ENCODE peak calls at places on chromosomes 6 and 20, in ten cellular contexts. R is pancreas, T is mesendoderm, P is psoas muscle, V is H9, X is GM23248, I is OCI-LY7, K is H1, W is lower lobe of right lung, O is adrenal gland. N is an unnamed sample.
A peak's percentile ranks its signal among the peaks of the same experiment; 100 is the strongest.

GRCh38 chr20:17558154-17558940 is 11.5 kb upstream of the DSTN start:
- DNase-seq in T (peak; percentile 89), O (peak; percentile 77), I (no peak), W (no peak), P (no peak), R (peak; percentile 37), X (peak; percentile 94), K (no peak), V (peak; percentile 68), N (no peak)

GRCh38 chr6:28558629-28559028 is 32.9 kb downstream of the GPX5 start:
- DNase-seq in X (no peak), I (peak; percentile 19), R (no peak), W (no peak), V (no peak), P (no peak), K (no peak), T (no peak), O (no peak), N (no peak)

GRCh38 chr20:1810926-1811620 is 84.1 kb upstream of the SIRPA start:
- DNase-seq in P (no peak), K (no peak), O (peak; percentile 36), I (no peak), R (no peak), V (no peak), W (no peak), T (no peak), X (peak; percentile 46), N (peak; percentile 36)

GRCh38 chr20:37095108-37095608 is 639 bp downstream of the RBL1 start:
- DNase-seq in P (no peak), X (peak; percentile 39), R (peak; percentile 22), W (no peak), O (no peak), K (no peak), V (no peak), I (peak; percentile 82), T (no peak), N (no peak)

GRCh38 chr6:111418971-111419693 is 63.9 kb downstream of the REV3L start:
- DNase-seq in O (no peak), R (no peak), X (peak; percentile 73), I (no peak), K (no peak), W (no peak), T (peak; percentile 11), P (no peak), V (no peak), N (no peak)

GRCh38 chr6:22737331-22737730 is 168.0 kb downstream of the HDGFL1 start:
- DNase-seq in K (peak; percentile 44), V (peak; percentile 71), T (peak; percentile 84), I (no peak), O (peak; percentile 27), R (peak; percentile 20), P (no peak), X (peak; percentile 29), W (no peak), N (peak; percentile 16)

GRCh38 chr6:82924799-82925535 is 140.7 kb downstream of the UBE3D start:
- DNase-seq in T (no peak), W (no peak), X (peak; percentile 65), O (no peak), K (no peak), I (no peak), V (no peak), R (no peak), P (no peak), N (no peak)

GRCh38 chr6:35600659-35601125 is 88.0 kb upstream of the TULP1 start:
- DNase-seq in O (no peak), K (no peak), P (no peak), W (no peak), I (no peak), T (no peak), V (no peak), X (no peak), R (no peak), N (no peak)

GRCh38 chr6:91387290-91388062 is 800.6 kb upstream of the MAP3K7 start:
- DNase-seq in X (no peak), O (no peak), P (no peak), R (no peak), W (no peak), V (peak; percentile 85), K (peak; percentile 39), T (peak; percentile 76), I (no peak), N (no peak)

GRCh38 chr20:4901031-4901818 is 100.1 kb downstream of the SLC23A2 start:
- DNase-seq in I (no peak), W (no peak), R (no peak), K (no peak), X (no peak), P (no peak), O (no peak), T (no peak), V (no peak), N (no peak)

GRCh38 chr6:132887204-132887603 is 72.8 kb downstream of the RPS12 start:
- DNase-seq in W (no peak), V (no peak), R (no peak), K (no peak), O (no peak), X (no peak), I (no peak), T (no peak), P (no peak), N (no peak)

GRCh38 chr20:59817846-59818245 is 115.6 kb downstream of the SYCP2 start:
- DNase-seq in T (no peak), K (no peak), R (no peak), O (no peak), I (no peak), W (no peak), V (peak; percentile 23), X (no peak), P (no peak), N (no peak)

GRCh38 chr6:18562726-18563125 is 175.6 kb downstream of the RNF144B start:
- DNase-seq in X (no peak), V (no peak), O (no peak), P (no peak), R (no peak), I (no peak), K (no peak), W (no peak), T (no peak), N (no peak)

DNA sequence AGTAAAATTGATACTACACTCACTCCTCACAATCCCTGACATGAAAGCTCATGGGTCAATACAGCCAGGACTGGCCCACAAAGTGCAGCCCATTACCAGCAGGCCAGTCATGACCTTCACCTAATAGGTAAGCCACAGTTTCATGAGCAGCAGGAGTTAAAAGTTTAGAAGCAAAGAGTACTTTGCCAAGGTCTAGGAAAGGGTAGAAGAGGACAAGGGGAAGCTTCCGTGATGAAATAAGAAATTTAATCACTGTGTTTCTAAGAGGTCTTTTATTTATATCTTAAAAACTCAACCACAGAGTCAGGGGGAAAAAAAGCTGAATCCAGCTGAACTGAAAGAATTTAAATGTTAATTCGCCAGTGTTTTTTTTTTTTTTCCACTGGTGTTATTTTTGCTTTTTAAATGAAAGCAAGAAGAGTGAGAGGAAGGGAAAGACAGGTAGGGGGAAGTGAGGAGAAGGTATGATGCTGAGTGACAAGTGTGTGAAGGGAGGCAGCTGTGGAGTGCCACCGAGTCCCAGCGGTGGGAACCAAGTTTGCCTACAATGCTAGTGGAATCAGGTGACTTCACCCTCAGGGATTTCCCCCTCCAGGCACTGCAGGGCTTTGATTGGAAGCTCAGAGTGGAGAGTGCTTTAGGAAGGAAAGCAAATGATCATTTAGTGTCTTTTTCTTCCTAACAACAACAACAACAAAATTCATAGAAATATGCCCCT is 120.3 kb upstream of the ENPP5 start:
- DNase-seq in K (no peak), T (peak; percentile 50), V (peak; percentile 28), I (no peak), W (no peak), O (no peak), X (no peak), P (no peak), R (no peak), N (no peak)
- H3K4me1 ChIP-seq in K (peaks cover 3% of the 10 kb centered on the region), T (no peaks in the 10 kb centered on the region), V (peaks cover 5% of the 10 kb centered on the region), I (no peaks in the 10 kb centered on the region), W (no peaks in the 10 kb centered on the region), O (no peaks in the 10 kb centered on the region), X (no peaks in the 10 kb centered on the region), P (peaks cover 24% of the 10 kb centered on the region), R (peaks cover 9% of the 10 kb centered on the region), N (no peaks in the 10 kb centered on the region)

GRCh38 chr6:136037885-136038460 is 186.5 kb downstream of the PDE7B start:
- DNase-seq in R (peak; percentile 14), X (peak; percentile 78), P (peak; percentile 55), T (no peak), O (no peak), W (no peak), V (peak; percentile 30), K (no peak), I (no peak), N (no peak)
- H3K27ac ChIP-seq in R (no peak overlapping the region), X (peak overlapping the region; percentile 75), P (peak overlapping the region; percentile 60), T (no peak overlapping the region), O (no peak overlapping the region), W (peak overlapping the region; percentile 63), V (no peak overlapping the region), K (no peak overlapping the region), I (no peak overlapping the region), N (peak overlapping the region; percentile 78)

DNA sequence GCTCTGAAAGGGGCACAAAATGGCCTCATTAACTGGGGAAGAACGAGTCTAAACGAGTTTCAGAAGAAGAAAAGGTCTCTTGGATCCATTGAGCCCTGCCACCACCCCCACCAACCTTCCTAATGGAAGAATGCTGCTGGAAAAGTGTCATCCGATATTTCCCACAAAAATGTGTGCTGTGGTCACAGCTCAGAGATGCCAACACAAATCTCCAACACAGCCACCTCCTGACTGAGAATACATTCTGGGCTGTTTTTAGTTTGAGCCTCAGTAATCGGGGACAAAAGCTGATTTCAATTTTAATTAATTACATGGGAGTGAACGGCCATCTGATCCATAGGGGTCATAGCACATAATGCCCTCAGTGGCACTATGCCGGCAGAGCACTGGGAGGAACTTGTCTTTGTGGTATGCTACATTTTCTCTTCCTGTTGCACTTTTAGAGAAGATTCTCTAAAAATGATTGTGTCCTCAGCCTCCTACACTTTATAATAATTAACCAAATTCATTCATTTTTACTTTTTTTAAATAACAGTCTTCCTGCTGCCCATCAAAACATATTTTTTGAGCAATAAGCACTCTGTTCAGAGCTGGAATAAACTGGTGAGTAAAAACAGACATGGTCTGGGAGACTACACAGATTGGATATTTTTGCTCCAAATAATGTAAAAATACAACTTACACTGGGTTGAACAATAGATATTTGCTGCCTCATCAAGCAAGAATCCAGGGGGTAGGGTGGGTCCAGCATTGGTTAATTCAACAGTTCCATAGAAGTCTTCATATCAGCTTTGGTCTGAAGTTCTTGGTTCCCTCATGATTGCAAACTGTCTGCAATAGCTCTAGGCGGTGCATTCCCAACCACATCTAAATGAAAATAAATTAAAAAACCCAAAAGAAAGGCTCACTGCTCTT is 143.6 kb upstream of the TMEM170B start:
- DNase-seq in T (no peak), V (no peak), X (peak; percentile 49), O (no peak), W (no peak), R (no peak), K (no peak), I (no peak), P (no peak), N (no peak)
- H3K4me1 ChIP-seq in T (peaks cover 2% of the 10 kb centered on the region), V (no peaks in the 10 kb centered on the region), X (peaks cover 12% of the 10 kb centered on the region), O (peaks cover 8% of the 10 kb centered on the region), W (peaks cover 28% of the 10 kb centered on the region), R (peaks cover 2% of the 10 kb centered on the region), K (no peaks in the 10 kb centered on the region), I (no peaks in the 10 kb centered on the region), P (no peaks in the 10 kb centered on the region), N (peaks cover 7% of the 10 kb centered on the region)

DNA sequence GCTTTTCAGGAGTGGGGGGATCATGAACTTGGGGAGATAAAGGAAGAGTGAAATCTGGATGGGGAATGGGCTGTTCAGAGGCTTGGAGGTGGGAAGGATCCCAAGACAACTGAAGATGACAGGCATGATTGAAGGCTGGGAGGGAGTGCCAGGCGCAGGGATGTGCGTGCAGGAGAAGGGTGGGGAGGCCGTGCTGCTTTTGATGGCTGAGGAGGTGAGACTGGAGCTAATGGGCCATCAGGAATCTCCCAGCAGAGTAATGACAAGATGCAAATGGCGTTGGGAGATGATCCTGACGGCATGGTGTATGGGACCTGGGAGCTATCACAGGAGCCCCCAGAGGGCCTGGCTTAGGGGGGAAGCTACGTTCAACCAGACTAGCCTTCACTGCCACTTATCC is 1.6 kb downstream of the CPNE5 start:
- DNase-seq in R (no peak), K (no peak), V (no peak), W (no peak), O (no peak), I (no peak), P (no peak), X (no peak), T (no peak), N (no peak)
- H3K27ac ChIP-seq in R (no peak overlapping the region), K (no peak overlapping the region), V (no peak overlapping the region), W (no peak overlapping the region), O (no peak overlapping the region), I (no peak overlapping the region), P (no peak overlapping the region), X (no peak overlapping the region), T (no peak overlapping the region), N (no peak overlapping the region)